ENCODE peak calls at places on chromosomes 11 and 22, in four cellular contexts. One of them, this sample, is unnamed.
A peak's percentile ranks its signal among the peaks of the same experiment; 100 is the strongest.

GRCh38 chr22:24088796-24089195 is 77.7 kb downstream of the CABIN1 start:
- DNase-seq in heart left ventricle: no peak
- DNase-seq in uterus: no peak
- DNase-seq in IMR-90: peak; percentile 55
- DNase-seq in this sample: no peak

GRCh38 chr11:17221968-17222367 is 14.2 kb upstream of the PIK3C2A start:
- DNase-seq in uterus: no peak
- DNase-seq in heart left ventricle: no peak
- DNase-seq in IMR-90: peak; percentile 66
- DNase-seq in this sample: peak; percentile 78

GRCh38 chr11:71936825-71937224 is 8.0 kb downstream of the RNF121 start:
- DNase-seq in heart left ventricle: no peak
- DNase-seq in uterus: no peak
- DNase-seq in IMR-90: peak; percentile 53
- DNase-seq in this sample: no peak

GRCh38 chr11:47603295-47603694 is 9.1 kb upstream of the C1QTNF4 start:
- DNase-seq in uterus: no peak
- DNase-seq in IMR-90: peak; percentile 37
- DNase-seq in heart left ventricle: no peak
- DNase-seq in this sample: no peak

GRCh38 chr22:36104988-36105387 is 55.6 kb downstream of the APOL3 start:
- DNase-seq in heart left ventricle: no peak
- DNase-seq in uterus: no peak
- DNase-seq in IMR-90: peak; percentile 36
- DNase-seq in this sample: no peak

GRCh38 chr11:122204206-122204605 is 88.2 kb upstream of the BLID start:
- DNase-seq in IMR-90: no peak
- DNase-seq in heart left ventricle: no peak
- DNase-seq in uterus: no peak
- DNase-seq in this sample: no peak

GRCh38 chr11:78991681-78992080 is 417.0 kb upstream of the NARS2 start:
- DNase-seq in uterus: no peak
- DNase-seq in IMR-90: no peak
- DNase-seq in heart left ventricle: no peak
- DNase-seq in this sample: no peak

GRCh38 chr11:121464352-121464946 is 11.7 kb upstream of the SORL1-AS1 start:
- DNase-seq in heart left ventricle: peak; percentile 72
- DNase-seq in uterus: peak; percentile 76
- DNase-seq in IMR-90: peak; percentile 94
- DNase-seq in this sample: peak; percentile 75

GRCh38 chr22:49973018-49973965 is 12.7 kb downstream of the PIM3 start:
- DNase-seq in heart left ventricle: no peak
- DNase-seq in IMR-90: no peak
- DNase-seq in uterus: no peak
- DNase-seq in this sample: peak; percentile 31

GRCh38 chr22:39266398-39267030 is 21.7 kb upstream of the PDGFB start:
- DNase-seq in IMR-90: peak; percentile 64
- DNase-seq in heart left ventricle: peak; percentile 57
- DNase-seq in uterus: no peak
- DNase-seq in this sample: peak; percentile 48

GRCh38 chr11:74017631-74018030 is 8.7 kb upstream of the UCP3 start:
- DNase-seq in heart left ventricle: no peak
- DNase-seq in IMR-90: no peak
- DNase-seq in uterus: no peak
- DNase-seq in this sample: no peak

GRCh38 chr11:34586655-34587281 is 34.1 kb upstream of the EHF start:
- DNase-seq in uterus: no peak
- DNase-seq in IMR-90: no peak
- DNase-seq in heart left ventricle: no peak
- DNase-seq in this sample: no peak

GRCh38 chr11:24738972-24739371 is 242.1 kb downstream of the LUZP2 start:
- DNase-seq in IMR-90: no peak
- DNase-seq in heart left ventricle: no peak
- DNase-seq in uterus: no peak
- DNase-seq in this sample: peak; percentile 4

GRCh38 chr11:68009391-68010000 is 631 bp upstream of the ALDH3B1 start:
- DNase-seq in heart left ventricle: no peak
- DNase-seq in IMR-90: peak; percentile 53
- DNase-seq in uterus: no peak
- DNase-seq in this sample: peak; percentile 84

GRCh38 chr11:33696931-33697638 is 3.5 kb downstream of the C11orf91 start:
- DNase-seq in uterus: no peak
- DNase-seq in heart left ventricle: no peak
- DNase-seq in IMR-90: no peak
- DNase-seq in this sample: no peak

GRCh38 chr11:118212131-118212725 is 12.6 kb downstream of the JAML start:
- DNase-seq in uterus: no peak
- DNase-seq in IMR-90: no peak
- DNase-seq in heart left ventricle: peak; percentile 37
- DNase-seq in this sample: peak; percentile 50

GRCh38 chr11:41281131-41281742 is 178.2 kb downstream of the LRRC4C start:
- DNase-seq in heart left ventricle: no peak
- DNase-seq in uterus: no peak
- DNase-seq in IMR-90: no peak
- DNase-seq in this sample: no peak

GRCh38 chr22:50439314-50440250 is 35.3 kb downstream of the SBF1 start:
- DNase-seq in uterus: no peak
- DNase-seq in heart left ventricle: no peak
- DNase-seq in IMR-90: no peak
- DNase-seq in this sample: no peak

GRCh38 chr11:128467610-128468041 is 119.7 kb downstream of the ETS1 start:
- DNase-seq in uterus: peak; percentile 58
- DNase-seq in IMR-90: peak; percentile 100
- DNase-seq in heart left ventricle: peak; percentile 60
- DNase-seq in this sample: no peak

GRCh38 chr11:34774604-34775003 is 141.6 kb downstream of the APIP start:
- DNase-seq in heart left ventricle: no peak
- DNase-seq in uterus: no peak
- DNase-seq in IMR-90: no peak
- DNase-seq in this sample: no peak

GRCh38 chr11:84722583-84723108 is 904.5 kb downstream of the DLG2 start:
- DNase-seq in heart left ventricle: no peak
- DNase-seq in uterus: no peak
- DNase-seq in IMR-90: no peak
- DNase-seq in this sample: peak; percentile 29

GRCh38 chr11:68987211-68987610 is 6.4 kb upstream of the MRGPRD start:
- DNase-seq in uterus: no peak
- DNase-seq in heart left ventricle: no peak
- DNase-seq in IMR-90: no peak
- DNase-seq in this sample: no peak

GRCh38 chr22:33018232-33018864 is 39.8 kb downstream of the SYN3 start:
- DNase-seq in heart left ventricle: peak; percentile 48
- DNase-seq in uterus: peak; percentile 22
- DNase-seq in IMR-90: peak; percentile 29
- DNase-seq in this sample: peak; percentile 43

GRCh38 chr11:126926376-126926791 is 74.2 kb downstream of the KIRREL3 start:
- DNase-seq in heart left ventricle: no peak
- DNase-seq in uterus: no peak
- DNase-seq in IMR-90: peak; percentile 70
- DNase-seq in this sample: no peak

GRCh38 chr22:49303061-49303735 is 524.5 kb downstream of the BRD1 start:
- DNase-seq in heart left ventricle: no peak
- DNase-seq in IMR-90: no peak
- DNase-seq in uterus: no peak
- DNase-seq in this sample: no peak

GRCh38 chr22:19590696-19591095 is 66.5 kb upstream of the CLDN5 start:
- DNase-seq in heart left ventricle: no peak
- DNase-seq in IMR-90: no peak
- DNase-seq in uterus: no peak
- DNase-seq in this sample: no peak

GRCh38 chr11:125626381-125626950 is 1.5 kb downstream of the CHEK1 start:
- DNase-seq in heart left ventricle: no peak
- DNase-seq in uterus: no peak
- DNase-seq in IMR-90: peak; percentile 16
- DNase-seq in this sample: no peak

GRCh38 chr22:31932863-31933262 is 11.5 kb upstream of the YWHAH start:
- DNase-seq in IMR-90: no peak
- DNase-seq in heart left ventricle: no peak
- DNase-seq in uterus: no peak
- DNase-seq in this sample: no peak

GRCh38 chr11:95067828-95068244 is 1.1 kb downstream of the SRSF8 start:
- DNase-seq in IMR-90: no peak
- DNase-seq in heart left ventricle: peak; percentile 50
- DNase-seq in uterus: peak; percentile 39
- DNase-seq in this sample: no peak

GRCh38 chr11:95066721-95067041 is at the start of gene SRSF8:
- DNase-seq in uterus: no peak
- DNase-seq in IMR-90: no peak
- DNase-seq in heart left ventricle: no peak
- DNase-seq in this sample: no peak

GRCh38 chr11:95067042-95067827 is 516 bp downstream of the SRSF8 start:
- DNase-seq in heart left ventricle: peak; percentile 92
- DNase-seq in uterus: peak; percentile 86
- DNase-seq in IMR-90: peak; percentile 72
- DNase-seq in this sample: peak; percentile 87

GRCh38 chr11:95065336-95065735 is 1.4 kb upstream of the SRSF8 start:
- DNase-seq in uterus: no peak
- DNase-seq in heart left ventricle: no peak
- DNase-seq in IMR-90: no peak
- DNase-seq in this sample: no peak

DNA sequence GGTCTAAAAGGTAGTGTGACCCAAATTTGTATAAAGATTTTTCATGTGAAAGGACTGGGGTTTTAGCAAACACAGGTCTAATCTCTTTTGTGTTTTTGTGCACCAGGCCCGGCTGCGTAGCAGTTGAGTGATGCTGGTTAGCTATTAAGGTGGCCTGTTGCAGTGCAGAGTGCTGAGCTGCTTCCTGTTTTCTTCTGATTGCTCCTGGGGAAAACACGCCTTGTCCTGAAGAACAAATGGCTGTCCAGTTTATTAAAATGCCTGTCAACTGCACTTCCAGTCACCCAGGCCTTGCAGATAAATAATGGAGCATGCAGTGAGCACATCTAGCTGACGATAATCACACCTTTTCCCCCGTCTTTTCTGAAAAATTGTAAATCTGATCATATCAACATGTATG is 1.8 kb downstream of the SRSF8 start:
- DNase-seq in uterus: peak; percentile 89
- DNase-seq in heart left ventricle: peak; percentile 85
- DNase-seq in IMR-90: peak; percentile 87
- DNase-seq in this sample: peak; percentile 98
- TF ChIP-seq POLR2A in uterus: peak; percentile 81
- TF ChIP-seq POLR2A in heart left ventricle: peak; percentile 84
- TF ChIP-seq POLR2A in IMR-90: no peak
- TF ChIP-seq POLR2A in this sample: peak; percentile 95

GRCh38 chr11:92225563-92226308 is 1.1 kb downstream of the FAT3 start:
- DNase-seq in uterus: no peak
- DNase-seq in heart left ventricle: no peak
- DNase-seq in IMR-90: no peak
- DNase-seq in this sample: no peak
- H3K4me3 ChIP-seq in uterus: peak overlapping the region; percentile 29
- H3K4me3 ChIP-seq in heart left ventricle: peak overlapping the region; percentile 57
- H3K4me3 ChIP-seq in IMR-90: peak overlapping the region; percentile 47
- H3K4me3 ChIP-seq in this sample: no peak overlapping the region

GRCh38 chr11:12680246-12680939 is 6.2 kb downstream of the TEAD1 start:
- DNase-seq in heart left ventricle: peak; percentile 90
- DNase-seq in IMR-90: peak; percentile 91
- DNase-seq in uterus: peak; percentile 87
- DNase-seq in this sample: peak; percentile 49
- TF ChIP-seq POLR2A in heart left ventricle: no peak
- TF ChIP-seq POLR2A in IMR-90: peak; percentile 73
- TF ChIP-seq POLR2A in uterus: peak; percentile 55
- TF ChIP-seq POLR2A in this sample: no peak

GRCh38 chr11:130178441-130178971 is 18.9 kb downstream of the ST14 start:
- DNase-seq in heart left ventricle: peak; percentile 44
- DNase-seq in uterus: no peak
- DNase-seq in IMR-90: peak; percentile 10
- DNase-seq in this sample: no peak

GRCh38 chr11:130180896-130181294 is 21.3 kb downstream of the ST14 start:
- DNase-seq in heart left ventricle: no peak
- DNase-seq in uterus: no peak
- DNase-seq in IMR-90: no peak
- DNase-seq in this sample: no peak

GRCh38 chr11:130180491-130180890 is 20.9 kb downstream of the ST14 start:
- DNase-seq in uterus: no peak
- DNase-seq in IMR-90: peak; percentile 39
- DNase-seq in heart left ventricle: no peak
- DNase-seq in this sample: no peak

GRCh38 chr11:130178992-130179391 is 19.4 kb downstream of the ST14 start:
- DNase-seq in uterus: no peak
- DNase-seq in IMR-90: no peak
- DNase-seq in heart left ventricle: no peak
- DNase-seq in this sample: no peak

GRCh38 chr11:130179396-130180306 is 20.1 kb downstream of the ST14 start:
- DNase-seq in heart left ventricle: peak; percentile 38
- DNase-seq in IMR-90: no peak
- DNase-seq in uterus: no peak
- DNase-seq in this sample: no peak
- H3K4me3 ChIP-seq in heart left ventricle: no peak overlapping the region
- H3K4me3 ChIP-seq in IMR-90: no peak overlapping the region
- H3K4me3 ChIP-seq in uterus: no peak overlapping the region
- H3K4me3 ChIP-seq in this sample: no peak overlapping the region

DNA sequence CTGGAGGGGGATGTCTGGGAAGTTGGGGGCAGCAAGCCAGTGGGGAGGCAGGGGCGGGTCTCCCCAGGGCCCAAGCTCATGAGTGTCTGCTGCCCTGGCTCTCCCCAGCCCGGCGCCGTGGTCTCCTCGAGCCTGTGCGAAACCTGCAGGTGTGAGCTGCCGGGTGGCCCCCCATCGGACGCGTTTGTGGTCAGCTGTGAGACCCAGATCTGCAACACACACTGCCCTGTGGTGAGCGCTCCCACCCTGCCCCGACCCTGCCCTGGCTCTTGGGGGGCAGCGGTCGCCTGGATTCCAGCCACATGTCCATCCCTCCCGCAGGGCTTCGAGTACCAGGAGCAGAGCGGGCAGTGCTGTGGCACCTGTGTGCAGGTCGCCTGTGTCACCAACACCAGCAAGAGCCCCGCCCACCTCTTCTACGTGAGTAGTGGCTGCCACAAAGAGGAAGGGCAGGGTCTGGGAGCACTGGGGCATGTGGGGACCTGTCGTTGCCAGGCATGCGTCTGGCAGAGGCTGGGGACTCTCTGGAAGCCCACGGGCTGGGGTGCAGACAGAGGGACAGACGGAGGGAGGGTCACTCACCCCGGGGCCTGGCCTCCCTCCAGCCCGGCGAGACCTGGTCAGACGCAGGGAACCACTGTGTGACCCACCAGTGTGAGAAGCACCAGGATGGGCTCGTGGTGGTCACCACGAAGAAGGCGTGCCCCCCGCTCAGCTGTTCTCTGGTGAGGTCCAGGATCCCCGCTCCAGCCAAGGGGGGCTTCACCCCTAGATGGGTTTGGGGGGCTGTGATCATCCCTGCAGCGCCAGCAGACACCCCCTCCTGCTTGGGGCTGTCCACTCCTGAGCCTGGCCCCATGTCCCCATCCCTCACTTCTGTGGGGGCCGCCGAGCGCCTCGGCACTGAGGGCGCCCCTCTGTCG is 23.8 kb upstream of the MUC5B start:
- DNase-seq in IMR-90: no peak
- DNase-seq in heart left ventricle: peak; percentile 20
- DNase-seq in uterus: no peak
- DNase-seq in this sample: no peak
- TF ChIP-seq POLR2A in IMR-90: no peak
- TF ChIP-seq POLR2A in heart left ventricle: no peak
- TF ChIP-seq POLR2A in uterus: no peak
- TF ChIP-seq POLR2A in this sample: no peak

GRCh38 chr11:46390331-46391171 is 1.0 kb downstream of the CHRM4 start:
- DNase-seq in uterus: no peak
- DNase-seq in IMR-90: no peak
- DNase-seq in heart left ventricle: no peak
- DNase-seq in this sample: peak; percentile 41
- H3K4me3 ChIP-seq in uterus: no peak overlapping the region
- H3K4me3 ChIP-seq in IMR-90: no peak overlapping the region
- H3K4me3 ChIP-seq in heart left ventricle: no peak overlapping the region
- H3K4me3 ChIP-seq in this sample: no peak overlapping the region

This sample was measured in NB4.